ENCODE peak calls at places on chromosome 16, in nine cellular contexts. H is pancreas, Q is mesothelial cell of epicardium, R is left lung, S is SK-N-SH, B is adrenal gland, L is IMR-90, K is BE2C, W is AG04449. Z is an unnamed sample.

GRCh38 chr16:23563186-23563585 is 5.7 kb downstream of the UBFD1 start:
- DNase-seq in H (no peak), Q (no peak), R (no peak), S (no peak), B (no peak), L (no peak), K (no peak), W (no peak), Z (no peak)

GRCh38 chr16:1076801-1077576 is 4.4 kb downstream of the SSTR5 start:
- DNase-seq in H (no peak), Q (no peak), R (no peak), S (no peak), B (no peak), L (no peak), K (no peak), W (no peak), Z (no peak)

GRCh38 chr16:11497329-11497805 is 89.4 kb downstream of the LITAF start:
- DNase-seq in H (peak), Q (no peak), R (peak), S (peak), B (peak), L (peak), K (peak), W (no peak), Z (peak)

GRCh38 chr16:70704586-70704985 is 18.7 kb upstream of the MTSS2 start:
- DNase-seq in H (no peak), Q (no peak), R (no peak), S (no peak), B (no peak), L (no peak), K (no peak), W (no peak), Z (no peak)

GRCh38 chr16:48918520-48919258 is 308.7 kb upstream of the N4BP1 start:
- DNase-seq in H (no peak), Q (no peak), R (no peak), S (no peak), B (no peak), L (no peak), K (no peak), W (no peak), Z (no peak)

GRCh38 chr16:73015612-73016487 is 32.1 kb downstream of the ZFHX3 start:
- DNase-seq in H (peak), Q (no peak), R (peak), S (no peak), B (peak), L (no peak), K (no peak), W (no peak), Z (no peak)

GRCh38 chr16:14405611-14406537 is 224.2 kb downstream of the PARN start:
- DNase-seq in H (peak), Q (no peak), R (peak), S (peak), B (no peak), L (no peak), K (peak), W (no peak), Z (no peak)

GRCh38 chr16:17058471-17058870 is 412.3 kb downstream of the XYLT1 start:
- DNase-seq in H (no peak), Q (no peak), R (no peak), S (peak), B (no peak), L (no peak), K (peak), W (no peak), Z (no peak)

GRCh38 chr16:67964477-67965131 is 3.8 kb downstream of the SLC12A4 start:
- DNase-seq in H (no peak), Q (no peak), R (no peak), S (no peak), B (no peak), L (no peak), K (no peak), W (no peak), Z (no peak)

GRCh38 chr16:27264151-27264550 is 4.4 kb downstream of the NSMCE1 start:
- DNase-seq in H (no peak), Q (no peak), R (no peak), S (no peak), B (peak), L (peak), K (no peak), W (no peak), Z (no peak)

GRCh38 chr16:86252596-86252995 is 257.7 kb upstream of the FOXF1 start:
- DNase-seq in H (no peak), Q (no peak), R (no peak), S (peak), B (no peak), L (peak), K (peak), W (no peak), Z (no peak)
- TF ChIP-seq CTCF in H (no peak), Q (no peak), R (no peak), S (peak), B (no peak), L (peak), K (peak), W (peak), Z (no peak)

GRCh38 chr16:5505093-5505887 is 407.7 kb upstream of the EEF2KMT start:
- DNase-seq in H (no peak), Q (no peak), R (no peak), S (peak), B (no peak), L (no peak), K (peak), W (no peak), Z (no peak)

GRCh38 chr16:5502944-5503343 is 405.3 kb upstream of the EEF2KMT start:
- DNase-seq in H (no peak), Q (no peak), R (no peak), S (no peak), B (no peak), L (no peak), K (no peak), W (no peak), Z (no peak)

GRCh38 chr16:5504028-5504758 is 406.6 kb upstream of the EEF2KMT start:
- DNase-seq in H (no peak), Q (no peak), R (no peak), S (peak), B (peak), L (no peak), K (peak), W (no peak), Z (no peak)

GRCh38 chr16:5500526-5500925 is 402.9 kb upstream of the EEF2KMT start:
- DNase-seq in H (no peak), Q (no peak), R (no peak), S (no peak), B (no peak), L (no peak), K (no peak), W (no peak), Z (no peak)

DNA sequence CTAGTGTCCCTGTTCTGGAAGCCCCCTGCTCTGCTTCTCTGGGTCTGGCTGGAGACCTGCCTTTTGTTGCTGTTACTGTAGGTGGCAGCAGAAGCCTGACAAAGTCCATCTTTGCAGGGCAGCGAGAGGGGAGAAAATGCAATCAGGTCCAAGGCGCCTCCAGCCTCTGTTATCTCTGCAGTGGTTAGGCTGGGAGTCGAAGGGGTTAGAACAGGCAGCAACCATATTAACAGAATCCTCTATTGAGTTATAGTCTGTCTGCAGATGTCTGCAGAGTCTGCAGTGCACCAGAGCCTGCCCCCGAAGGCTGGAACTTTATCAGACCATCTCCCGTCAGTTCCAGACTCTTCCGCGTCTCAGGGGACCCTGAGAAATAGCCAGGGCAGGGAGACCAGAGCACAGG is 404.9 kb upstream of the EEF2KMT start:
- DNase-seq in H (no peak), Q (peak), R (no peak), S (peak), B (peak), L (no peak), K (peak), W (no peak), Z (no peak)
- TF ChIP-seq CTCF in H (no peak), Q (peak), R (peak), S (peak), B (no peak), L (no peak), K (peak), W (no peak), Z (no peak)

GRCh38 chr16:82767198-82767597 is 140.4 kb downstream of the CDH13 start:
- DNase-seq in H (no peak), Q (no peak), R (no peak), S (no peak), B (no peak), L (no peak), K (no peak), W (no peak), Z (no peak)

GRCh38 chr16:82772215-82772614 is 145.4 kb downstream of the CDH13 start:
- DNase-seq in H (no peak), Q (no peak), R (no peak), S (no peak), B (no peak), L (no peak), K (no peak), W (no peak), Z (no peak)

GRCh38 chr16:82763371-82763770 is 136.6 kb downstream of the CDH13 start:
- DNase-seq in H (no peak), Q (no peak), R (no peak), S (no peak), B (no peak), L (no peak), K (no peak), W (no peak), Z (no peak)

GRCh38 chr16:82769845-82770244 is 143.1 kb downstream of the CDH13 start:
- DNase-seq in H (no peak), Q (no peak), R (no peak), S (no peak), B (no peak), L (no peak), K (no peak), W (no peak), Z (no peak)

GRCh38 chr16:82767808-82768207 is 141.0 kb downstream of the CDH13 start:
- DNase-seq in H (no peak), Q (no peak), R (no peak), S (no peak), B (no peak), L (no peak), K (no peak), W (no peak), Z (no peak)
- TF ChIP-seq CTCF in H (no peak), Q (no peak), R (no peak), S (no peak), B (no peak), L (no peak), K (no peak), W (no peak), Z (no peak)

GRCh38 chr16:74230126-74230525 is 66.5 kb upstream of the PSMD7 start:
- DNase-seq in H (no peak), Q (no peak), R (no peak), S (no peak), B (no peak), L (no peak), K (no peak), W (no peak), Z (no peak)

GRCh38 chr16:74225278-74225677 is 71.3 kb upstream of the PSMD7 start:
- DNase-seq in H (no peak), Q (no peak), R (no peak), S (no peak), B (no peak), L (peak), K (no peak), W (no peak), Z (no peak)

GRCh38 chr16:74224828-74225227 is 71.8 kb upstream of the PSMD7 start:
- DNase-seq in H (no peak), Q (no peak), R (no peak), S (no peak), B (no peak), L (peak), K (no peak), W (no peak), Z (no peak)

GRCh38 chr16:74226361-74226979 is 70.1 kb upstream of the PSMD7 start:
- DNase-seq in H (no peak), Q (no peak), R (no peak), S (peak), B (no peak), L (peak), K (no peak), W (no peak), Z (no peak)
- TF ChIP-seq CTCF in H (no peak), Q (peak), R (peak), S (peak), B (no peak), L (peak), K (peak), W (peak), Z (no peak)

GRCh38 chr16:87295259-87295658 is 21.9 kb downstream of the C16orf95 start:
- DNase-seq in H (no peak), Q (no peak), R (no peak), S (no peak), B (no peak), L (no peak), K (no peak), W (no peak), Z (no peak)
- TF ChIP-seq CTCF in H (no peak), Q (no peak), R (no peak), S (no peak), B (no peak), L (no peak), K (no peak), W (no peak), Z (no peak)

GRCh38 chr16:89216315-89217137 is 977 bp upstream of the ZNF778 start:
- DNase-seq in H (peak), Q (peak), R (peak), S (peak), B (peak), L (peak), K (peak), W (peak), Z (peak)
- TF ChIP-seq CTCF in H (peak), Q (peak), R (peak), S (peak), B (peak), L (peak), K (peak), W (peak), Z (no peak)

GRCh38 chr16:87844374-87844733 is 25.0 kb downstream of the SLC7A5 start:
- DNase-seq in H (no peak), Q (no peak), R (no peak), S (no peak), B (no peak), L (peak), K (peak), W (no peak), Z (no peak)
- TF ChIP-seq CTCF in H (no peak), Q (no peak), R (no peak), S (no peak), B (no peak), L (peak), K (peak), W (no peak), Z (no peak)

DNA sequence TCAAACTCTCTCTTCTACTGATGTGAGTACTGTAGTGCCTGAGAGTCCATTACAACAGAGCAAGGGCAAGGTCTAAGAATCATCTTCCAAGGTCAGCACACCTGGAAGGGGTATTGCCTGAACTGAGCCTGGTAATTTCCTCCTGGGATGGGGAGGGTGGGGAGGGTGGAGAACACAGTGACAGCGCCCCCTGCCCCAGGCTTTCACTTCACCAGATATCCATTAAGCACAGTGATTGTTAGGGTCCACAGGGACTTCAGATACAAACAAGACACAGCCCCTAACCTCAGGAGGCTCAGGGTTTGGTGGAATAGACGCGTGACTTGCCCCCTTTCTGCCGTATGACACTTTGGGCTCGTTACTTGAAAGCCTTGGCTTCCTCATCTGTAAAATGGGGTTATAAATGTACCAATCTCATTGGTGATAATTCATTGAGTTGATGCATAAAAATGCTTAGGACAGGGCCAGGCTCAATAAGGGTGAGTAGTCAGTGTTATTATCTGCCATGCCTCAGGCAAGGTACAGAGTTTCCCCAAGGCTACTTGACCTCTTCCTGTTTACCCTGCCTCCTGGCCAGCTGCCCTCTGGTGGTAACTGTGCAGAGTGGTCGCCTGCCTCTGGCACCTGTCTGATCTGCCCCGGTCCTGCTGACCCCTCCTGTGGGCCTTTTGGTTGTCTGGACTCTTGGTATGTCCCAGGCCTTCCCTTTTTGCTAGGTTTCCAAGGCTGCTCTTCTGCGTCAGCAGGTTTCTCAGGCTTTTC is 13.1 kb upstream of the BRD7 start:
- DNase-seq in H (no peak), Q (no peak), R (no peak), S (no peak), B (no peak), L (no peak), K (no peak), W (no peak), Z (no peak)
- TF ChIP-seq CTCF in H (no peak), Q (no peak), R (no peak), S (peak), B (no peak), L (no peak), K (no peak), W (no peak), Z (no peak)

DNA sequence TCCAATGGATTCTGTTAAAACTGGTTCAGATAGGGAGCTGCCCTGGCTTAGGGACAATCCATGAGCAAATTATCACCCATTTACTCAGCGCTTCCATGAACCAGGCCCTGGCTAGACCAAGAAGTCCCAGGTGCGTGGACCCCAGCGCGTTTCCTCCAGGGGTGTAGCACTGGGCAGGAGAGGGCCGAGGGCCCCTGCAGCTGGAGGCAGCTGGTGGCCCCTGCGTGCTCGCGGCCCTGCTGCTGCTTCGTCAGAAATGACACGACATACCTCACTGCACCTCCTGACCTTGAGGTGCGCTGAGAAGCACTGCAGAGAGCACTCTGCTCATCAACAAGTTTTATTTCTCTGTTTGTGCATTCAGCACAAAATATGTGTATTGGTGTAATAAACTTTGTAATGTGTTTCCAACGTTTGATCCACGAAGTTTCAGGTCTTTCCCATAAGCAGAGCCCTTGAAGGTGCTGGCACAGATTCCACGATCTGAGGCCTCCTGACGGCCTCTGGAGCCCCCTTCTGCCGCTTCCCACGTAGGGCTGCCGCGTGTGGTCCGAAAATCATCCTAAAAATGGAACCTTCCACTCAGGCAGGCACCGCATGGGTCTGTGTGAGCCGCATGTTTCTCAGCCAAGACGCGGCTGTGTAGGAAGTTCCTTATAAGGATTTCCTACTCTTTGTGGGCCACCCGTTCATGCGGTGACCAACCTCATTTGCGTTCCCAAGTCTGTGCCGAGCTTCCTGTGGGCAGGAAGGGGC is 50.8 kb upstream of the ZCCHC14 start:
- DNase-seq in H (no peak), Q (no peak), R (no peak), S (no peak), B (no peak), L (no peak), K (no peak), W (no peak), Z (no peak)
- TF ChIP-seq CTCF in H (no peak), Q (no peak), R (no peak), S (peak), B (no peak), L (no peak), K (no peak), W (peak), Z (no peak)

DNA sequence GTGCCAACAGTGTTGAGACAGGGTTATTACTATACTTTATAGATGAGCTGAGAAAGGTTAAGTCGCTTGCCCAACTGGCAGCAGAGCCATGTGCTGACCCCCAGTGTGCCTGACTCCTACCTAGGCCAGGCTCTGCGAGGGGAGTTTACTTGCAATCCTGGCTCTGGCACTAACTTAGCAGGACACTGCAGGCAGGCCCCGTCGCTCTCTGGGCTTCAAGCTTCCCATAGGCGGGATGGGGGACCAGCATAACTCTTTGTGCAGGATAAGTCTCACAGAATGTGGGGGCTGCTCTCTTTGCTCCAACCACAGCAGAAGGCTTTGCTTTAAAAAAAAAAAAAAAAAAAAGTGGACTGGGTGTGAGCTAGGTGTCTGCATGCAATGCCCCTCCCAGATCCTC is 102.7 kb downstream of the GNAO1 start:
- DNase-seq in H (no peak), Q (no peak), R (no peak), S (no peak), B (no peak), L (no peak), K (no peak), W (no peak), Z (no peak)
- TF ChIP-seq CTCF in H (no peak), Q (no peak), R (no peak), S (no peak), B (no peak), L (no peak), K (no peak), W (no peak), Z (no peak)